ENCODE peak calls at places on chromosomes 13 and 19, in five cellular contexts. One of them, this sample, is unnamed.

GRCh38 chr13:106349080-106349841 is 186.2 kb downstream of the EFNB2 start:
- DNase-seq in tibial artery: peak
- DNase-seq in psoas muscle: no peak
- DNase-seq in HFF-Myc: no peak
- DNase-seq in AG10803: no peak
- DNase-seq in this sample: no peak

GRCh38 chr13:98480915-98481510 is 95.9 kb downstream of the STK24 start:
- DNase-seq in tibial artery: no peak
- DNase-seq in psoas muscle: no peak
- DNase-seq in HFF-Myc: no peak
- DNase-seq in AG10803: peak
- DNase-seq in this sample: no peak

GRCh38 chr19:52398091-52398461 is 427 bp downstream of the ZNF528 start:
- DNase-seq in tibial artery: no peak
- DNase-seq in psoas muscle: peak
- DNase-seq in HFF-Myc: no peak
- DNase-seq in AG10803: peak
- DNase-seq in this sample: no peak

GRCh38 chr13:64278493-64278892 is 2862.8 kb upstream of the PCDH20 start:
- DNase-seq in tibial artery: no peak
- DNase-seq in psoas muscle: no peak
- DNase-seq in HFF-Myc: no peak
- DNase-seq in AG10803: peak
- DNase-seq in this sample: no peak

GRCh38 chr13:79966039-79966438 is 374.9 kb downstream of the SPRY2 start:
- DNase-seq in tibial artery: no peak
- DNase-seq in psoas muscle: no peak
- DNase-seq in HFF-Myc: no peak
- DNase-seq in AG10803: no peak
- DNase-seq in this sample: no peak

GRCh38 chr19:41626877-41627276 is at the start of gene CEACAM4:
- DNase-seq in tibial artery: peak
- DNase-seq in psoas muscle: no peak
- DNase-seq in HFF-Myc: no peak
- DNase-seq in AG10803: no peak
- DNase-seq in this sample: no peak

GRCh38 chr19:45477713-45478453 is 10.1 kb downstream of the FOSB start:
- DNase-seq in tibial artery: no peak
- DNase-seq in psoas muscle: no peak
- DNase-seq in HFF-Myc: no peak
- DNase-seq in AG10803: peak
- DNase-seq in this sample: no peak

GRCh38 chr19:2455481-2456300 is 1.1 kb downstream of the LMNB2 start:
- DNase-seq in tibial artery: no peak
- DNase-seq in psoas muscle: peak
- DNase-seq in HFF-Myc: no peak
- DNase-seq in AG10803: no peak
- DNase-seq in this sample: no peak

GRCh38 chr13:31242935-31243334 is 43.2 kb downstream of the B3GLCT start:
- DNase-seq in tibial artery: no peak
- DNase-seq in psoas muscle: no peak
- DNase-seq in HFF-Myc: no peak
- DNase-seq in AG10803: peak
- DNase-seq in this sample: no peak

GRCh38 chr19:30877591-30878230 is 471.5 kb downstream of the TSHZ3 start:
- DNase-seq in tibial artery: peak
- DNase-seq in psoas muscle: no peak
- DNase-seq in HFF-Myc: no peak
- DNase-seq in AG10803: no peak
- DNase-seq in this sample: no peak

GRCh38 chr13:110425444-110425780 is 118.3 kb downstream of the COL4A2 start:
- DNase-seq in tibial artery: no peak
- DNase-seq in psoas muscle: no peak
- DNase-seq in HFF-Myc: peak
- DNase-seq in AG10803: no peak
- DNase-seq in this sample: no peak

GRCh38 chr13:66102864-66103263 is 1127.3 kb downstream of the PCDH9 start:
- DNase-seq in tibial artery: no peak
- DNase-seq in psoas muscle: no peak
- DNase-seq in HFF-Myc: no peak
- DNase-seq in AG10803: peak
- DNase-seq in this sample: no peak

GRCh38 chr19:579842-580155 is 7.4 kb downstream of the BSG start:
- DNase-seq in tibial artery: no peak
- DNase-seq in psoas muscle: no peak
- DNase-seq in HFF-Myc: no peak
- DNase-seq in AG10803: no peak
- DNase-seq in this sample: no peak

GRCh38 chr13:98571955-98572662 is 4.8 kb downstream of the STK24 start:
- DNase-seq in tibial artery: no peak
- DNase-seq in psoas muscle: peak
- DNase-seq in HFF-Myc: peak
- DNase-seq in AG10803: peak
- DNase-seq in this sample: no peak

GRCh38 chr13:32428581-32429072 is 697 bp upstream of the N4BP2L1 start:
- DNase-seq in tibial artery: no peak
- DNase-seq in psoas muscle: no peak
- DNase-seq in HFF-Myc: no peak
- DNase-seq in AG10803: no peak
- DNase-seq in this sample: no peak

GRCh38 chr19:2952953-2953481 is 8.2 kb upstream of the ZNF77 start:
- DNase-seq in tibial artery: no peak
- DNase-seq in psoas muscle: no peak
- DNase-seq in HFF-Myc: no peak
- DNase-seq in AG10803: peak
- DNase-seq in this sample: no peak

GRCh38 chr19:16355293-16356043 is 30.8 kb downstream of the KLF2 start:
- DNase-seq in tibial artery: no peak
- DNase-seq in psoas muscle: no peak
- DNase-seq in HFF-Myc: no peak
- DNase-seq in AG10803: no peak
- DNase-seq in this sample: no peak

GRCh38 chr13:20219585-20219984 is 12.5 kb downstream of the GJB6 start:
- DNase-seq in tibial artery: no peak
- DNase-seq in psoas muscle: no peak
- DNase-seq in HFF-Myc: no peak
- DNase-seq in AG10803: no peak
- DNase-seq in this sample: no peak

GRCh38 chr19:6362024-6362344 is 653 bp downstream of the CLPP start:
- DNase-seq in tibial artery: no peak
- DNase-seq in psoas muscle: no peak
- DNase-seq in HFF-Myc: no peak
- DNase-seq in AG10803: no peak
- DNase-seq in this sample: no peak

GRCh38 chr19:4012975-4013634 is 5.6 kb downstream of the PIAS4 start:
- DNase-seq in tibial artery: no peak
- DNase-seq in psoas muscle: no peak
- DNase-seq in HFF-Myc: no peak
- DNase-seq in AG10803: no peak
- DNase-seq in this sample: no peak

GRCh38 chr19:45564131-45564780 is 20.3 kb downstream of the OPA3 start:
- DNase-seq in tibial artery: no peak
- DNase-seq in psoas muscle: no peak
- DNase-seq in HFF-Myc: no peak
- DNase-seq in AG10803: no peak
- DNase-seq in this sample: no peak

GRCh38 chr13:112859128-112859816 is 109.7 kb upstream of the MCF2L start:
- DNase-seq in tibial artery: no peak
- DNase-seq in psoas muscle: no peak
- DNase-seq in HFF-Myc: no peak
- DNase-seq in AG10803: no peak
- DNase-seq in this sample: no peak

GRCh38 chr19:8504171-8504570 is 1.7 kb upstream of the PRAM1 start:
- DNase-seq in tibial artery: no peak
- DNase-seq in psoas muscle: no peak
- DNase-seq in HFF-Myc: no peak
- DNase-seq in AG10803: no peak
- DNase-seq in this sample: no peak

DNA sequence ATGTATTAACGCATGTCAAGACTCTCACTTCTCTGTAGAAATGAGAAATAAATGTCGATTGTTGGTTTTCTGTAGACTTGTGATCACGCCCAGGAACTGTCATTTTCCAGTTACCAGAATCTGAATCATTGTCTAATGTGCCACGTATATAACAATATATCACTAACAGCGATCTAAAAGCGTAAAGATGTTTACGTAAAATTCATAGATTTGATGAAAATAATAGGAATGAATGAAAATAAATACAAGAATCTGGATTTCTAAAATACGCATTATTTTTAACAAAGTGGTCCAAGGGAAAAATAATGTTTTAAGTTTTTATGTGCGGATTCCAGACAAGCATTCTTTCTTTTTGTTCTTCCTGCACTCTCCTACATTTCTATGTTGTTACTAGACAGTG is 13.9 kb downstream of the CDX2 start:
- DNase-seq in tibial artery: no peak
- DNase-seq in psoas muscle: no peak
- DNase-seq in HFF-Myc: no peak
- DNase-seq in AG10803: no peak
- DNase-seq in this sample: no peak
- TF ChIP-seq CTCF in tibial artery: no peak
- TF ChIP-seq CTCF in psoas muscle: no peak
- TF ChIP-seq CTCF in HFF-Myc: no peak
- TF ChIP-seq CTCF in AG10803: no peak
- TF ChIP-seq CTCF in this sample: no peak

DNA sequence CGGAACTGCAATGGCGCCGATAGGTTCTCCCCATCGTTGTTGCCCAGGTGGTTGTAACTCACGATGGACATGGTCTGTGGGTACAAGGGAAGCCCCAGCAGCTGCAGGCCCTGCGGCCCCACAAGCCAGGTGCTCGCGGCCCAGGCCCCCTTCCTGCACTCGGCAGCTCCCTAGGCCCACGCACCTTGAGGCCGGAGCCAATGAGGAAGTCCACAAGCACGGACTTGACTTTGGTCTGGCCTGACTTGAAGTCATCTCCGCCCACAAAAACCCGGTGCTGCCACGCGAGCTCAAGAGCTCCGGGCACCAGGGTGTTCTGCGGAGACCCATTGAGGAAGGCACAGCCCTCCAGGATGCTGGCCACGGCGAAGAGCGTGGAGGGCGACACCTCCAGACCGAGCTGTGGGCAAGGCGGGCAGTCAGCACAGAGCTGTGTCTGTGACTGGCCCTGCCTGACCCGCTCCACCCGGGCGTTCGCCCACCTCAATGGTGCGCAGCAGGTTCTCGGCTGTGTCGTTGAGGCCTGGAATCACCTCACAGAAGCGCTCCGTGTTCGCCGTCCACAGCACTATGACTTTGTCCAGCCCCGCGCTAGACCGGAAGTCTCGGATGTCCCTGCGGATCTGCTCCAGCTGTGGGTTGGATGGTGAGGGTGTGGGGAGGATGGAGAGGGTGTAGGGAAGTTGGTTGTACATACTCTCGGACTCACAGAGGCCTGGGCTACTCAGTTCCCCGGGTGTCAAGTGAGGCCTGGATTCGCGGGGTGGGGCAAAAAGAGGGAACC is 1.9 kb downstream of the ISYNA1 start:
- DNase-seq in tibial artery: no peak
- DNase-seq in psoas muscle: no peak
- DNase-seq in HFF-Myc: no peak
- DNase-seq in AG10803: no peak
- DNase-seq in this sample: no peak
- H3K4me3 ChIP-seq in tibial artery: no peak
- H3K4me3 ChIP-seq in psoas muscle: no peak
- H3K4me3 ChIP-seq in HFF-Myc: no peak
- H3K4me3 ChIP-seq in AG10803: no peak
- H3K4me3 ChIP-seq in this sample: no peak

DNA sequence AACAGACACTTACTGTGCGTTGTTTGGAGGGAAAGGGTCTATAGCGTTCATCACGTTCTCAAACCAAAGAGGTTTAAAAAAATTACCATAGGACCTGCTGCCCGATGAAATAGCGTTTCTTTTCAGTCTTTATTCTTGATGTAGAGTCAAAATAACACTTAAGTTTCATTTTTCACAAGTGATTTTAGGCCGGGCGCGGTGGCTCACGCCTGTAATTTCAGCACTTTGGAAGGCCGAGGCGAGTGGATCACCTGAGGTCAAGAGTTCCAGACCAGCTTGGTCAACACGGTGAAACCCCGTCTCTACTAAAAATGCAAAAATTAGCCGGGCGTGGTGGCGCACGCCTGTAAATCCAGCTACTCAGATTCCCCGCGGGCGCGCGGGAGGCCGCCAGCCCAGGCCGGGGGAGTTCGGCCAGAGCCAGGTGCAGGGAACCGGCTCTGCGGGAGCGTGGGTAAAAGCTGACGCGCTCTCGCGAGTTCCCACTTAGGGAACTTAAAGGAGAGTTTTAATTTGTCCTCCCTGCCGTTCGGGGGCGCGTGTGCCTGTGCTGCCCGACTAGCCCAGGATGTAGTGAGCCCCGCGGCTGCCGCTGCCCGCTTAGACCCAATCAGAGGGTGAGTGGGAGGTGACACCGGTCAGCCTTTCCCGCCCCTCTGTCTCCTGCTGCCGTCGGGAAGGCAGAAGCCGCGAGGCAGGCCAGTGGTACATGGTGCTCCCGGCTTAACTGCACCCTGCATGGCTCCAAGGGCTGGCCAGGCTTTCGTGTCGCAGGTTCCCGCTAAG is 35.8 kb upstream of the NEK3 start:
- DNase-seq in tibial artery: peak
- DNase-seq in psoas muscle: peak
- DNase-seq in HFF-Myc: peak
- DNase-seq in AG10803: peak
- DNase-seq in this sample: no peak
- TF ChIP-seq CTCF in tibial artery: no peak
- TF ChIP-seq CTCF in psoas muscle: no peak
- TF ChIP-seq CTCF in HFF-Myc: no peak
- TF ChIP-seq CTCF in AG10803: peak
- TF ChIP-seq CTCF in this sample: no peak

GRCh38 chr13:28534210-28534609 is 39.3 kb upstream of the FLT1 start:
- DNase-seq in tibial artery: no peak
- DNase-seq in psoas muscle: no peak
- DNase-seq in HFF-Myc: no peak
- DNase-seq in AG10803: no peak
- DNase-seq in this sample: no peak

GRCh38 chr13:28531956-28532225 is 37.0 kb upstream of the FLT1 start:
- DNase-seq in tibial artery: no peak
- DNase-seq in psoas muscle: no peak
- DNase-seq in HFF-Myc: no peak
- DNase-seq in AG10803: no peak
- DNase-seq in this sample: no peak

GRCh38 chr13:28533441-28534166 is 38.7 kb upstream of the FLT1 start:
- DNase-seq in tibial artery: no peak
- DNase-seq in psoas muscle: no peak
- DNase-seq in HFF-Myc: no peak
- DNase-seq in AG10803: no peak
- DNase-seq in this sample: no peak

GRCh38 chr13:28532226-28533048 is 37.5 kb upstream of the FLT1 start:
- DNase-seq in tibial artery: peak
- DNase-seq in psoas muscle: peak
- DNase-seq in HFF-Myc: no peak
- DNase-seq in AG10803: no peak
- DNase-seq in this sample: no peak

DNA sequence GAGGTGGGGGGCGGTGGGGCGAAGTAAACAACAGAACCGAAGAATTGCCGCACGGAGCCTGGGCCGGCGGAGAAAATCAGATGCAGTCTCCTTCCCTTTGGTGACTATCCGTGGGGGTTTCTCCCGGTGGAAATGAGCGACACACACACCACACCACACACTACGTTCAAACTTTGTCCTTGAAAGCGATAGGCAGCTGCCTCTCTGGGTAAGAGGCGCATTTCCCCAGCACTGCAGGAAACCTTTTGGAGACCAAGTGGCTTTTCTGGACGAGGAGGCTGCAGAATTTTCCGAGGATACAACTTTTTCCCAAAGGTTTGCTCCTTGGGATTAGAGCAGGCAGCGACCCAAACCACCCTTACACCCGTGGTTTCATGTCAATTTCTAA is 38.1 kb upstream of the FLT1 start:
- DNase-seq in tibial artery: no peak
- DNase-seq in psoas muscle: no peak
- DNase-seq in HFF-Myc: no peak
- DNase-seq in AG10803: no peak
- DNase-seq in this sample: no peak
- H3K4me3 ChIP-seq in tibial artery: peak
- H3K4me3 ChIP-seq in psoas muscle: peak
- H3K4me3 ChIP-seq in HFF-Myc: peak
- H3K4me3 ChIP-seq in AG10803: peak
- H3K4me3 ChIP-seq in this sample: peak